ENCODE peak calls at places on chromosomes 4 and X, in seven cellular contexts. One of them, this sample, is unnamed.

GRCh38 chr4:13306356-13306755 is 177.8 kb downstream of the RAB28 start:
- DNase-seq in psoas muscle: no peak
- DNase-seq in fibroblast of the aortic adventitia: no peak
- DNase-seq in GM13976: no peak
- DNase-seq in Peyer's patch: no peak
- DNase-seq in activated B cell treated with CpG ODN at 0.5 μM for 24 hours: no peak
- DNase-seq in DND-41: no peak
- DNase-seq in this sample: no peak

GRCh38 chr4:985123-985830 is 1.6 kb upstream of the IDUA start:
- DNase-seq in psoas muscle: peak; percentile 77
- DNase-seq in fibroblast of the aortic adventitia: no peak
- DNase-seq in GM13976: peak; percentile 79
- DNase-seq in Peyer's patch: peak; percentile 93
- DNase-seq in activated B cell treated with CpG ODN at 0.5 μM for 24 hours: peak; percentile 57
- DNase-seq in DND-41: no peak
- DNase-seq in this sample: peak; percentile 56

GRCh38 chrX:155899366-155899765 is 18.2 kb downstream of the VAMP7 start:
- DNase-seq in psoas muscle: no peak
- DNase-seq in fibroblast of the aortic adventitia: no peak
- DNase-seq in GM13976: no peak
- DNase-seq in Peyer's patch: no peak
- DNase-seq in activated B cell treated with CpG ODN at 0.5 μM for 24 hours: no peak
- DNase-seq in DND-41: no peak
- DNase-seq in this sample: no peak

GRCh38 chr4:28378109-28378830 is 1517.6 kb downstream of the STIM2 start:
- DNase-seq in psoas muscle: no peak
- DNase-seq in fibroblast of the aortic adventitia: no peak
- DNase-seq in GM13976: no peak
- DNase-seq in Peyer's patch: no peak
- DNase-seq in activated B cell treated with CpG ODN at 0.5 μM for 24 hours: no peak
- DNase-seq in DND-41: no peak
- DNase-seq in this sample: no peak

GRCh38 chr4:14334166-14334565 is 668.1 kb upstream of the CPEB2 start:
- DNase-seq in psoas muscle: no peak
- DNase-seq in fibroblast of the aortic adventitia: no peak
- DNase-seq in GM13976: no peak
- DNase-seq in Peyer's patch: no peak
- DNase-seq in activated B cell treated with CpG ODN at 0.5 μM for 24 hours: no peak
- DNase-seq in DND-41: no peak
- DNase-seq in this sample: no peak

GRCh38 chr4:158789853-158790252 is 21.0 kb downstream of the FNIP2 start:
- DNase-seq in psoas muscle: no peak
- DNase-seq in fibroblast of the aortic adventitia: no peak
- DNase-seq in GM13976: no peak
- DNase-seq in Peyer's patch: no peak
- DNase-seq in activated B cell treated with CpG ODN at 0.5 μM for 24 hours: no peak
- DNase-seq in DND-41: no peak
- DNase-seq in this sample: no peak

GRCh38 chr4:15833801-15834200 is 55.7 kb downstream of the CD38 start:
- DNase-seq in psoas muscle: no peak
- DNase-seq in fibroblast of the aortic adventitia: no peak
- DNase-seq in GM13976: no peak
- DNase-seq in Peyer's patch: no peak
- DNase-seq in activated B cell treated with CpG ODN at 0.5 μM for 24 hours: no peak
- DNase-seq in DND-41: no peak
- DNase-seq in this sample: no peak

GRCh38 chr4:128600996-128601857 is 208.3 kb upstream of the JADE1 start:
- DNase-seq in psoas muscle: peak; percentile 63
- DNase-seq in fibroblast of the aortic adventitia: peak; percentile 98
- DNase-seq in GM13976: no peak
- DNase-seq in Peyer's patch: peak; percentile 75
- DNase-seq in activated B cell treated with CpG ODN at 0.5 μM for 24 hours: no peak
- DNase-seq in DND-41: peak; percentile 9
- DNase-seq in this sample: no peak

GRCh38 chr4:30815685-30816084 is 95.5 kb downstream of the PCDH7 start:
- DNase-seq in psoas muscle: no peak
- DNase-seq in fibroblast of the aortic adventitia: no peak
- DNase-seq in GM13976: no peak
- DNase-seq in Peyer's patch: no peak
- DNase-seq in activated B cell treated with CpG ODN at 0.5 μM for 24 hours: no peak
- DNase-seq in DND-41: no peak
- DNase-seq in this sample: no peak

GRCh38 chr4:24730256-24731001 is 64.9 kb upstream of the SOD3 start:
- DNase-seq in psoas muscle: peak; percentile 91
- DNase-seq in fibroblast of the aortic adventitia: peak; percentile 94
- DNase-seq in GM13976: no peak
- DNase-seq in Peyer's patch: peak; percentile 46
- DNase-seq in activated B cell treated with CpG ODN at 0.5 μM for 24 hours: no peak
- DNase-seq in DND-41: no peak
- DNase-seq in this sample: no peak

GRCh38 chrX:20594985-20595384 is 328.3 kb upstream of the RPS6KA3 start:
- DNase-seq in psoas muscle: no peak
- DNase-seq in fibroblast of the aortic adventitia: peak; percentile 21
- DNase-seq in GM13976: no peak
- DNase-seq in Peyer's patch: no peak
- DNase-seq in activated B cell treated with CpG ODN at 0.5 μM for 24 hours: no peak
- DNase-seq in DND-41: no peak
- DNase-seq in this sample: no peak

GRCh38 chr4:140049024-140049923 is 104.7 kb downstream of the MAML3 start:
- DNase-seq in psoas muscle: no peak
- DNase-seq in fibroblast of the aortic adventitia: peak; percentile 33
- DNase-seq in GM13976: no peak
- DNase-seq in Peyer's patch: peak; percentile 77
- DNase-seq in activated B cell treated with CpG ODN at 0.5 μM for 24 hours: no peak
- DNase-seq in DND-41: peak; percentile 88
- DNase-seq in this sample: peak; percentile 19

GRCh38 chr4:73692701-73693100 is 47.7 kb upstream of the CXCL8 start:
- DNase-seq in psoas muscle: no peak
- DNase-seq in fibroblast of the aortic adventitia: no peak
- DNase-seq in GM13976: no peak
- DNase-seq in Peyer's patch: no peak
- DNase-seq in activated B cell treated with CpG ODN at 0.5 μM for 24 hours: no peak
- DNase-seq in DND-41: no peak
- DNase-seq in this sample: no peak

GRCh38 chr4:99552872-99553271 is 11.0 kb downstream of the TRMT10A start:
- DNase-seq in psoas muscle: no peak
- DNase-seq in fibroblast of the aortic adventitia: no peak
- DNase-seq in GM13976: no peak
- DNase-seq in Peyer's patch: no peak
- DNase-seq in activated B cell treated with CpG ODN at 0.5 μM for 24 hours: no peak
- DNase-seq in DND-41: no peak
- DNase-seq in this sample: no peak

GRCh38 chrX:110280954-110281353 is 36.9 kb downstream of the AMMECR1 start:
- DNase-seq in psoas muscle: no peak
- DNase-seq in fibroblast of the aortic adventitia: peak; percentile 62
- DNase-seq in GM13976: no peak
- DNase-seq in Peyer's patch: no peak
- DNase-seq in activated B cell treated with CpG ODN at 0.5 μM for 24 hours: no peak
- DNase-seq in DND-41: no peak
- DNase-seq in this sample: no peak

GRCh38 chrX:151019837-151020236 is 36.7 kb downstream of the HMGB3 start:
- DNase-seq in psoas muscle: no peak
- DNase-seq in fibroblast of the aortic adventitia: peak; percentile 20
- DNase-seq in GM13976: no peak
- DNase-seq in Peyer's patch: no peak
- DNase-seq in activated B cell treated with CpG ODN at 0.5 μM for 24 hours: no peak
- DNase-seq in DND-41: no peak
- DNase-seq in this sample: no peak

GRCh38 chrX:143634373-143634685 is 1.6 kb downstream of the SLITRK4 start:
- DNase-seq in psoas muscle: no peak
- DNase-seq in fibroblast of the aortic adventitia: no peak
- DNase-seq in GM13976: peak; percentile 7
- DNase-seq in Peyer's patch: no peak
- DNase-seq in activated B cell treated with CpG ODN at 0.5 μM for 24 hours: no peak
- DNase-seq in DND-41: no peak
- DNase-seq in this sample: no peak

GRCh38 chrX:108736509-108737479 is at the start of gene IRS4:
- DNase-seq in psoas muscle: no peak
- DNase-seq in fibroblast of the aortic adventitia: no peak
- DNase-seq in GM13976: peak; percentile 17
- DNase-seq in Peyer's patch: no peak
- DNase-seq in activated B cell treated with CpG ODN at 0.5 μM for 24 hours: no peak
- DNase-seq in DND-41: no peak
- DNase-seq in this sample: no peak

GRCh38 chrX:41666251-41666650 is 22.5 kb upstream of the GPR34 start:
- DNase-seq in psoas muscle: no peak
- DNase-seq in fibroblast of the aortic adventitia: peak; percentile 78
- DNase-seq in GM13976: no peak
- DNase-seq in Peyer's patch: no peak
- DNase-seq in activated B cell treated with CpG ODN at 0.5 μM for 24 hours: no peak
- DNase-seq in DND-41: no peak
- DNase-seq in this sample: no peak

GRCh38 chrX:136623400-136623799 is 24.6 kb upstream of the CD40LG start:
- DNase-seq in psoas muscle: no peak
- DNase-seq in fibroblast of the aortic adventitia: no peak
- DNase-seq in GM13976: no peak
- DNase-seq in Peyer's patch: no peak
- DNase-seq in activated B cell treated with CpG ODN at 0.5 μM for 24 hours: no peak
- DNase-seq in DND-41: peak; percentile 54
- DNase-seq in this sample: no peak

GRCh38 chr4:87073570-87074470 is 139.0 kb downstream of the AFF1 start:
- DNase-seq in psoas muscle: no peak
- DNase-seq in fibroblast of the aortic adventitia: peak; percentile 55
- DNase-seq in GM13976: peak; percentile 51
- DNase-seq in Peyer's patch: peak; percentile 83
- DNase-seq in activated B cell treated with CpG ODN at 0.5 μM for 24 hours: peak; percentile 35
- DNase-seq in DND-41: peak; percentile 62
- DNase-seq in this sample: peak; percentile 32

GRCh38 chr4:158016511-158016910 is 156.3 kb downstream of the GASK1B start:
- DNase-seq in psoas muscle: no peak
- DNase-seq in fibroblast of the aortic adventitia: peak; percentile 76
- DNase-seq in GM13976: no peak
- DNase-seq in Peyer's patch: no peak
- DNase-seq in activated B cell treated with CpG ODN at 0.5 μM for 24 hours: no peak
- DNase-seq in DND-41: no peak
- DNase-seq in this sample: no peak

GRCh38 chr4:10456270-10457254 is 664 bp downstream of the ZNF518B start:
- DNase-seq in psoas muscle: peak; percentile 70
- DNase-seq in fibroblast of the aortic adventitia: peak; percentile 56
- DNase-seq in GM13976: peak; percentile 84
- DNase-seq in Peyer's patch: peak; percentile 79
- DNase-seq in activated B cell treated with CpG ODN at 0.5 μM for 24 hours: peak; percentile 59
- DNase-seq in DND-41: no peak
- DNase-seq in this sample: peak; percentile 55

GRCh38 chr4:121373841-121374240 is 7.0 kb downstream of the QRFPR start:
- DNase-seq in psoas muscle: no peak
- DNase-seq in fibroblast of the aortic adventitia: no peak
- DNase-seq in GM13976: no peak
- DNase-seq in Peyer's patch: no peak
- DNase-seq in activated B cell treated with CpG ODN at 0.5 μM for 24 hours: no peak
- DNase-seq in DND-41: no peak
- DNase-seq in this sample: no peak
- TF ChIP-seq CTCF in psoas muscle: no peak
- TF ChIP-seq CTCF in fibroblast of the aortic adventitia: no peak
- TF ChIP-seq CTCF in GM13976: no peak
- TF ChIP-seq CTCF in Peyer's patch: no peak
- TF ChIP-seq CTCF in activated B cell treated with CpG ODN at 0.5 μM for 24 hours: no peak
- TF ChIP-seq CTCF in DND-41: no peak
- TF ChIP-seq CTCF in this sample: no peak

DNA sequence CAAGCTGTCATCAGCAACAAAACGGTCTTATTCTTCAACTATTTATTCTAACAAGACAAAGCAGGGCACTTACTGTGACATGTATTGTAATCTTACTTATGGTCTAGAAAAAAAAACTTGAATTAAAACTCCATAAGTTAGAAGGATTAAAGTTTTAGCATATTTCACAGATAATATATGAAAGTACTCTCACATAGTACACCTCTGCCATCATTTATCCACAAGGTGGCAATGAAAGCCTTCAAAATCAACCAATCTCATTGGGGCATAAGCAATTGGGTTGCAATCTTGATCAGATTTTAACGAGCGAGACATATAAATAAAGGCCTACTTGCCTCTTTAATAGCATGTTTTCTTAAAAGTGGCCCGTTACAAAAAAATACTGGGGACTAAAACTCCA is 1382.9 kb downstream of the FAM133A start:
- DNase-seq in psoas muscle: no peak
- DNase-seq in fibroblast of the aortic adventitia: peak; percentile 51
- DNase-seq in GM13976: no peak
- DNase-seq in Peyer's patch: no peak
- DNase-seq in activated B cell treated with CpG ODN at 0.5 μM for 24 hours: no peak
- DNase-seq in DND-41: no peak
- DNase-seq in this sample: no peak
- TF ChIP-seq CTCF in psoas muscle: no peak
- TF ChIP-seq CTCF in fibroblast of the aortic adventitia: peak; percentile 27
- TF ChIP-seq CTCF in GM13976: no peak
- TF ChIP-seq CTCF in Peyer's patch: no peak
- TF ChIP-seq CTCF in activated B cell treated with CpG ODN at 0.5 μM for 24 hours: no peak
- TF ChIP-seq CTCF in DND-41: no peak
- TF ChIP-seq CTCF in this sample: no peak

DNA sequence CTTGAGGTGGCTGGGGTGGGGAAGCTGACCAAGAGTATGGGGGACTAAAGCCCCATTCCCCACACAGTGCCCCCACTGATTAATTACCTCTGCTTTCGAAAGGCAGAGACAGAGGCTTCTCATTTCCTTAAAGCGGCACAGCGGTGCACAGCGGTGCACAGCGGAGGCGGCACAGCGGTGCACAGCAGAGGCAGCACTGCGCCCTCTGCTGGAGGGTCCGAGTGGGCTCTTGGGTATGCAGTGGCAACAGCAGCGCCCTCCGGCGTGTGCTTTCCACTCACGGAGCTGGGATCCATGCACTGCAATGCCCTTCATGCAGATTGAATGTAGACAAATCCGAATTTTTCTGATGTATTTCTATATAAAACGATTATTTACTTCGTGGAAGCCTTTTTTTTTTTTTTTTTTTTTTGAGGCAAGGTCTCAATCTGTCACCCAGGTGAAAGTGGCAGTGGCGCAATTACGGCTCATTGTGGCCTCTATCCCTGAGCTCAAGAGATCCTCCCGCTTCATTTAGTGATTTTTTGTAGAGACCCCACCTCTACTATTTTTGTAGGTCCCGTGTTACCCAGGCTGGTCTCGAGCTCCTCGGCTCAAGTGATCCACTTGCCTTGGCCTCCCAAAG is 19.7 kb upstream of the PRPS2 start:
- DNase-seq in psoas muscle: peak; percentile 58
- DNase-seq in fibroblast of the aortic adventitia: peak; percentile 16
- DNase-seq in GM13976: peak; percentile 70
- DNase-seq in Peyer's patch: peak; percentile 84
- DNase-seq in activated B cell treated with CpG ODN at 0.5 μM for 24 hours: peak; percentile 53
- DNase-seq in DND-41: peak; percentile 11
- DNase-seq in this sample: peak; percentile 36
- TF ChIP-seq CTCF in psoas muscle: peak; percentile 19
- TF ChIP-seq CTCF in fibroblast of the aortic adventitia: peak; percentile 50
- TF ChIP-seq CTCF in GM13976: peak; percentile 94
- TF ChIP-seq CTCF in Peyer's patch: peak; percentile 22
- TF ChIP-seq CTCF in activated B cell treated with CpG ODN at 0.5 μM for 24 hours: no peak
- TF ChIP-seq CTCF in DND-41: peak; percentile 56
- TF ChIP-seq CTCF in this sample: peak; percentile 64

DNA sequence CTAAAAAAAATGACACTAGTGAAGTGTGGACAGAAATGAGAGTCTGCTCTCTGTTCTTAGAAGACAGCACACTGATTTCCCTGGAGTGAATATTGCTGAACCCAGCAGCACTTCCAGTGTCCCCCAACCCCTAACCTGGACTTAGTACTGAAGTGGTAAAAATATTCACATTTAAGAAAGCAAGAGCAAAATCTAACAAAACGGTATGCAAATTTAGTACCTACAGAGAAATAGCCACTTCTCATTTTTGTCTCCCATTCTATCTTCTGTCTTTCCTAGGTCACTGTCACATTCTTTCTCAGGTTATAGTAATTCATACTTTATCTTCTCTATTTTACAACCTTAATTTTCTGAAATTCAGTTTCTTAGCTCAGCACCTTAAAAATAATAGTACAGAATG is 274.7 kb downstream of the CFAP299 start:
- DNase-seq in psoas muscle: no peak
- DNase-seq in fibroblast of the aortic adventitia: no peak
- DNase-seq in GM13976: no peak
- DNase-seq in Peyer's patch: no peak
- DNase-seq in activated B cell treated with CpG ODN at 0.5 μM for 24 hours: no peak
- DNase-seq in DND-41: no peak
- DNase-seq in this sample: no peak
- TF ChIP-seq CTCF in psoas muscle: no peak
- TF ChIP-seq CTCF in fibroblast of the aortic adventitia: no peak
- TF ChIP-seq CTCF in GM13976: no peak
- TF ChIP-seq CTCF in Peyer's patch: no peak
- TF ChIP-seq CTCF in activated B cell treated with CpG ODN at 0.5 μM for 24 hours: no peak
- TF ChIP-seq CTCF in DND-41: no peak
- TF ChIP-seq CTCF in this sample: no peak

This sample was measured in natural killer cell.